ENCODE peak calls at places on chromosomes 3 and 15, in nine cellular contexts. L is ovary, C is tibial nerve, B is upper lobe of left lung, F is A549, S is sigmoid colon, Z is transverse colon, O is stomach, E is HepG2. Y is an unnamed sample.

GRCh38 chr3:177813322-177813721 is 616.0 kb upstream of the TBL1XR1 start:
- DNase-seq in S (peak), C (peak), E (peak), B (no peak), Z (no peak), O (peak), F (no peak), L (no peak), Y (no peak)

GRCh38 chr3:45915518-45916231 is 27.6 kb upstream of the CXCR6 start:
- DNase-seq in S (peak), E (no peak), Z (peak), B (peak), L (no peak), C (no peak), O (peak), F (peak), Y (no peak)

GRCh38 chr3:172625404-172625803 is 85.5 kb downstream of the NCEH1 start:
- DNase-seq in B (no peak), F (no peak), S (no peak), E (no peak), Z (no peak), C (no peak), O (no peak), L (no peak), Y (no peak)

GRCh38 chr3:43073836-43074220 is 32.1 kb downstream of the POMGNT2 start:
- DNase-seq in Z (no peak), B (no peak), E (no peak), O (no peak), S (no peak), C (no peak), L (no peak), F (no peak), Y (no peak)

GRCh38 chr15:68078365-68078764 is 24.2 kb downstream of the PIAS1 start:
- DNase-seq in O (no peak), S (no peak), E (no peak), F (no peak), L (no peak), Z (no peak), C (no peak), B (no peak), Y (no peak)

GRCh38 chr3:60079076-60079475 is 1029.3 kb upstream of the CFAP20DC start:
- DNase-seq in S (no peak), O (no peak), E (no peak), F (no peak), L (no peak), C (no peak), B (no peak), Z (no peak), Y (no peak)

GRCh38 chr3:154954750-154955149 is 125.4 kb upstream of the MME start:
- DNase-seq in F (no peak), S (no peak), Z (no peak), C (no peak), E (no peak), O (no peak), B (no peak), L (no peak), Y (no peak)

GRCh38 chr15:64348455-64348854 is 7.5 kb downstream of the CSNK1G1 start:
- DNase-seq in F (no peak), O (no peak), Z (no peak), S (no peak), C (no peak), E (no peak), L (no peak), B (no peak), Y (no peak)

GRCh38 chr3:101725192-101725889 is 927 bp downstream of the CEP97 start:
- DNase-seq in L (no peak), O (peak), S (peak), F (peak), Z (peak), C (peak), E (no peak), B (no peak), Y (no peak)

GRCh38 chr3:65077124-65077523 is 389.3 kb upstream of the ADAMTS9 start:
- DNase-seq in O (no peak), S (no peak), L (no peak), E (no peak), C (no peak), B (no peak), F (no peak), Z (no peak), Y (no peak)

GRCh38 chr3:189170559-189170958 is 1.2 kb upstream of the TPRG1 start:
- DNase-seq in S (no peak), C (no peak), L (no peak), O (peak), F (no peak), B (no peak), E (no peak), Z (no peak), Y (peak)

GRCh38 chr3:196159952-196160804 is 51.0 kb downstream of the ZDHHC19 start:
- DNase-seq in F (no peak), O (peak), B (no peak), C (no peak), S (no peak), L (no peak), E (no peak), Z (peak), Y (no peak)

DNA sequence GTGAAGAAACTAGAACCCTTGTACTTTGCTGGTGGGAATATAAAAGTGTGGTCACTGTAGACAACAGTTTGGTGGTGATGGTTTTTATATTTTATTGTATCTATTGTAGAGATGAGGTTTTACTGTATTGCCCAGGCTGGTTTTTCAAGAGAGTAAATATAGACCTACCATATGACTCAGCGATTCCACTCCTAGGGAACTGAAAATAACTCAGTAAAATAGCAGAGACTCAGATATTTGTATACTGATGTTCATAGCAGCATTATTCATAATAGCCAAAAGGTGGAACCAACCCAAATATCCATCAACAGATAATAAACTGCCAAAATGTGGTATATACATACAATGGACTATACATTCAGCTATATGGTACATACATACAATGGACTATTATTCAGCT is 68.8 kb upstream of the IL12A start:
- DNase-seq in S (no peak), L (no peak), C (no peak), Z (no peak), O (no peak), F (no peak), E (no peak), B (no peak), Y (no peak)
- H3K27ac ChIP-seq in S (no peak), L (no peak), C (no peak), Z (no peak), O (no peak), F (no peak), E (no peak), B (no peak), Y (no peak)

DNA sequence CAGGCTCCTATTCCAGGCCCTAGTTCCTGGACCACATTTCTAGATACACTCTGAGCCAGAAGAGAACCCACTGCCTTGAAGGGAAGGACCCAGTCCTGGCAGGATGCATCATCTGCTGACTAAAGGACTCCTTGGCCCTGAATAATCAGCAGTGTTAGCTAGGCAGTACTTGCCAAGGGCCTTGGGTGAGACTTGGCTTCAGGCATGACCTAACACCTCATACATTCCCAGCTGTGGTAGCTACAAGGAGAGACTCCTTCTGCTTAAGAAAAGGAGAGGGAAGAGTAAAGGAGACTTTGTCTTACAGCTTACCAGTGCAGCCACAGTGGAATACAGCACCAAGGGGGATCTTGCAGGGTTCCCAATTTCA is 26.4 kb downstream of the PEAK1 start:
- DNase-seq in F (no peak), O (no peak), C (no peak), E (no peak), S (no peak), Z (no peak), B (no peak), L (no peak), Y (no peak)
- TF ChIP-seq EP300 in F (no peak), O (no peak), C (no peak), E (no peak), S (no peak), Z (no peak), B (no peak), L (no peak), Y (no peak)

GRCh38 chr15:89794627-89795241 is 18.6 kb downstream of the MESP2 start:
- DNase-seq in B (no peak), E (no peak), F (no peak), C (peak), O (no peak), Z (no peak), S (no peak), L (no peak), Y (no peak)
- H3K27ac ChIP-seq in B (no peak), E (no peak), F (peak), C (peak), O (no peak), Z (no peak), S (no peak), L (no peak), Y (no peak)

DNA sequence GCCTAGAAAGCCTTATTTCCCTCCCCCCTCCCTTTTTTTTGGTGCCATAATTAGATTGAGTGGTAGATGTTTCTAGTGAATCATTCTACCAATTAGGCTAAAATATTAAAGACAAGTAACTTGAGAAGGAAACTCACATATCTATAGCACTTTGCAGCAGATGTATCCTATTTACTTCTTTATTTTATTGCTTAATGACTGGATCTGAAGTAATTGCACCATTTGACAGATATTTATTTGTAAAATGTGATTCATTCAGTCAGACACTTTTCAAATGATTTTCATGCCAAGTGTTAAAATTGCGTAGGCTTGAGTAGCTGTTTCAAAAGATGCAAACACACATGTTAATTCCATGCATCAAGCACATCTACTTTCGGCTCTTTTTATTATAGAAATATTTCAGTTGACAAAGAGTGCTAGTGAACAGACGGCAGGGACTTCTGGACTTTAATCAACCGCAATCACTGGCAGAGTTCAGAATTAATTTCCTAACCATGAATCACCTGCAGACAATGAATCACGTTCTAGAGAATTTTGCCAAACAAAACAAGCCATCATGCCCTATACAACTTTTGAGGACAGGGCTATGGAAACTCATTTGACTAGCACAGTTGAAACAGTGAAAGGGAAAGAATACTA is 636.9 kb downstream of the MECOM start:
- DNase-seq in C (no peak), Z (no peak), F (no peak), O (no peak), S (no peak), L (no peak), E (peak), B (no peak), Y (no peak)
- TF ChIP-seq EP300 in C (no peak), Z (no peak), F (no peak), O (no peak), S (no peak), L (no peak), E (no peak), B (no peak), Y (no peak)

GRCh38 chr3:38120690-38121450 is 16.1 kb downstream of the ACAA1 start:
- DNase-seq in C (no peak), B (no peak), S (peak), F (no peak), Z (no peak), L (no peak), O (peak), E (no peak), Y (no peak)

GRCh38 chr3:38121451-38121831 is 15.5 kb downstream of the ACAA1 start:
- DNase-seq in O (peak), S (peak), L (no peak), F (no peak), E (no peak), B (no peak), Z (no peak), C (no peak), Y (no peak)

GRCh38 chr3:38118421-38119247 is 18.3 kb downstream of the ACAA1 start:
- DNase-seq in S (peak), E (no peak), C (no peak), B (no peak), L (no peak), O (no peak), Z (no peak), F (no peak), Y (no peak)

GRCh38 chr3:38119248-38119544 is 17.7 kb downstream of the ACAA1 start:
- DNase-seq in C (no peak), B (no peak), S (no peak), L (no peak), E (no peak), F (no peak), O (no peak), Z (no peak), Y (no peak)

DNA sequence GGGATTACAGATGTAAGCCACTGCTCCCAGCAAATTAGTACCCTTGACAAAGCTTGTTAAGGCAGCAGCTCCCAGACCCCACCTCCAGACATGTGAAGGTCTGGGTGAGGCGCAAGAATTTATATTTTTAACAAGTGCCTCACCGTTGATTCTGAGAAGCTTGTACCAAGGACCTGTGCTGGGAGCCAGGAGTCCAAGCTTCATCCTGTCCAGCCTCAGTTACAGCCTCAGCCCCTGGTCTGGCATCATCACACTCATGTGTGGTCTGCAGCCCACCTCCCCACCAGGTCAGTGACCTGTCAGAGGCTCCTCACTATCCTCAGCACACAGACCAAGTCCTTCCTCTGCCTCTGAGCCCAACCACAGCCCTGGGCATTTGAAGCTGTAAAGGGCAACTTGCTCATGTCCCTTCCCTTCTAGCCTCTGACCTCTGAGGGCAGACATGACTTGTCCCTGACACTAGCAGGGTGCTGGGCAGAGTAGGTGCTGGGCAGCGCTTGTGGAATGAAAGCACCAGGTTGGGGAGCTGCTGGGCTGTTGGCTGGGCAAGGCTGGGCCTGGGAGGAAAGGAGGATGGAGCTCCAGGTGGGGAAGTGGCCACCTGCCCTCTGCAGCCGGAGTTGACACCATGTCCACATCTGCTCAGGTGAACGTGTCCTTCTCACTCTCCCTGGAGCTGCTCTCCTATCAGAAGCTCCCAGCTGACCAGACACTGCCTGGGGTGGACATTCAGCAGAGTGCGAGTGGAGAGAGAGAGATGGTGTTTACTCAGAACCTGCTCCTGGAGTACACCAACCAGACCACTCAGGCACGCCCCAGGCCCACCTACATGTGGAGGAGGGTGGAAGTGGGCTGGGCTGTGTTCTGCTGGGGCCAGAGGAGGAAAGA is 16.9 kb downstream of the ACAA1 start:
- DNase-seq in O (no peak), B (no peak), L (no peak), C (no peak), E (no peak), F (no peak), S (peak), Z (no peak), Y (no peak)
- H3K27ac ChIP-seq in O (no peak), B (no peak), L (no peak), C (no peak), E (no peak), F (no peak), S (no peak), Z (no peak), Y (no peak)

DNA sequence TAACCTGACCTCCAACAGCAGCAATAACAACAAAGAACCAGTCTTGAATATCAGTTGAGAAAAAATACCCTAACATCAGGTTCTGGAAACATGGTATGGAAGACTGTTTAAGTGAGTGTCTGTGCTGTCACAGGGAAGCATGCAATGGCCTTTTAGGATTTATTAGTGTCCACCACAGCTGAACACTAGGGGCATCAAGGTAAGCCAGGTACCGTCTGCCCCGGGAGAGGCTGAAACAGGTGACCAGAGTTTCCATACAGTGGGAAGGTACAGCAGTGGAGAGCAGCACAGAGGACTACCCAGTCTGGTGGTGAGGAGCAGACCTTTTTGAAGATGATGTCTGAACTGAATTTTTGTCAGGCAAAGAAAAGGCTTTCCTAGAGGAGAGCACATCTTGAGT is 18.4 kb downstream of the ZDHHC23 start:
- DNase-seq in E (no peak), S (no peak), C (no peak), B (no peak), Z (no peak), F (no peak), L (no peak), O (no peak), Y (no peak)
- TF ChIP-seq EP300 in E (no peak), S (no peak), C (no peak), B (no peak), Z (no peak), F (no peak), L (no peak), O (no peak), Y (no peak)

GRCh38 chr3:25454411-25454927 is 26.4 kb downstream of the RARB start:
- DNase-seq in B (no peak), Z (no peak), O (no peak), F (no peak), S (no peak), E (no peak), C (no peak), L (no peak), Y (no peak)

GRCh38 chr3:25453521-25454410 is 25.7 kb downstream of the RARB start:
- DNase-seq in S (no peak), C (no peak), Z (no peak), F (no peak), E (no peak), O (no peak), B (no peak), L (no peak), Y (no peak)

GRCh38 chr3:25456723-25457122 is 28.7 kb downstream of the RARB start:
- DNase-seq in F (no peak), L (no peak), B (no peak), C (no peak), O (no peak), E (no peak), S (no peak), Z (no peak), Y (no peak)

GRCh38 chr3:25457642-25458419 is 29.8 kb downstream of the RARB start:
- DNase-seq in E (no peak), O (no peak), S (no peak), F (no peak), Z (no peak), L (no peak), B (no peak), C (no peak), Y (no peak)

DNA sequence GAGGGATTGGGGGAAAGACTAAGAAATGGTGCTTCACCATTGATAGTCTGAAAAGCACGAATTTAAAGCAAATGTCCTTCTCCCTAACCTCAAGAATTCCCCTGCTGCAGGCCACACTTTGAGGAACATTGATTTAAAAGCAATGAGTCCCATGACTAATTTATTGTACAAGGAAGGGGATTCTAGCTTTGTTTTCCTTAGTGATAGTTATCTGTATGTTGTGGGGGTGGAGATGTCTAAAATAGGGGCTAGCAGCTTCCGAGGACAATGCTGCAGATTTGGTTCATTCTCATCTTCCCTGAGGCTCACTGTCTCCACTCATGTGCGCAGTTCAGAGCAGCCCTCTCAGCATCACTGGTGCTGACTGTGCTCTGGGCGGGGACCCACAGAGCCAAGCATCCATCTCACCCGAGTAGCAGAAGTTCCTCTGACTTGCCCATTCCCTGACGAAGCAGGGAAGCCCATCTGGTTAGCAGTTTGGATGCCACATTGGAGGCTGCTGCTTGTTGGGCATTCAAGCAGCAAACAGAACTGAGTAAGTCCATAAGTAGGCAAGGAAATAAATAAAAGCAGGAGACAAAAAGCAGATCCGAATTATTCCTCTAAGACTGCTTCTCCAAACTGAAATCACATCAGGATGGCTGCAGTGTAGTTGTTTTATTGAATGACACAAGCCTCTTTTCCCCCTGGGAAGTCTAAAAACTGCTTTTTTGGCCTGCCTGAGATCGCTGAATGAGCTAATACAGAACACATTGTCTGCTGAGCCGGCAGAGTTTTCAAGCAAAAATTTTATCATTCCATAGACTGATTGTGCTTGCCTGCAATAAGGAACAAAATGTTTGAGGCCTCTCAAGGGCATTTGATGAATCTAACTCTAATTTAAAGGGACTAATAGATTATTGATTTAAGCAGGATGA is 27.5 kb downstream of the RARB start:
- DNase-seq in Z (no peak), S (peak), O (no peak), E (no peak), B (no peak), C (peak), L (no peak), F (no peak), Y (no peak)
- H3K27ac ChIP-seq in Z (peak), S (peak), O (peak), E (no peak), B (peak), C (peak), L (no peak), F (peak), Y (peak)

Y was measured in esophagus muscularis mucosa.